ENCODE peak calls at places on chromosomes 5 and 9, in six cellular contexts. R is GM03348; L is Kasumi-1; D is stimulated activated CD4-positive, alpha-beta T cell treated with anti-CD3 and anti-CD28 coated beads, Interleukin-4, amount 100 ng/mL, for 24 hours; T is CD8-positive, alpha-beta T cell; B is OCI-M1. A is an unnamed sample.

GRCh38 chr9:127154390-127155191 is 32.2 kb upstream of the ANGPTL2 start:
- DNase-seq in R (peak; percentile 51), L (no peak), D (peak; percentile 32), T (no peak), B (no peak), A (no peak)

GRCh38 chr5:151829370-151829769 is 57.6 kb downstream of the G3BP1 start:
- DNase-seq in R (no peak), L (no peak), D (no peak), T (no peak), B (no peak), A (no peak)

GRCh38 chr9:104227108-104227507 is 133.0 kb downstream of the SMC2 start:
- DNase-seq in R (no peak), L (no peak), D (no peak), T (no peak), B (no peak), A (peak; percentile 61)

GRCh38 chr5:137022043-137022442 is 477.1 kb downstream of the SPOCK1 start:
- DNase-seq in R (peak; percentile 37), L (no peak), D (no peak), T (no peak), B (no peak), A (no peak)

GRCh38 chr5:56900395-56900794 is 9.0 kb upstream of the SETD9 start:
- DNase-seq in R (peak; percentile 30), L (peak; percentile 73), D (no peak), T (no peak), B (peak; percentile 40), A (no peak)

GRCh38 chr5:149298857-149299404 is 27.3 kb downstream of the AFAP1L1 start:
- DNase-seq in R (no peak), L (no peak), D (no peak), T (no peak), B (no peak), A (no peak)

GRCh38 chr5:321233-321725 is at the start of gene AHRR:
- DNase-seq in R (peak; percentile 98), L (no peak), D (peak; percentile 53), T (no peak), B (peak; percentile 82), A (no peak)

GRCh38 chr5:15008476-15008875 is 136.9 kb upstream of the ANKH start:
- DNase-seq in R (peak; percentile 91), L (no peak), D (no peak), T (no peak), B (no peak), A (peak; percentile 92)

GRCh38 chr5:169873642-169874041 is 106.7 kb downstream of the INSYN2B start:
- DNase-seq in R (no peak), L (no peak), D (no peak), T (no peak), B (no peak), A (no peak)

GRCh38 chr5:34499001-34499734 is 157.0 kb upstream of the RAI14 start:
- DNase-seq in R (peak; percentile 35), L (peak; percentile 73), D (peak; percentile 18), T (no peak), B (peak; percentile 33), A (peak; percentile 55)

GRCh38 chr5:157213527-157214243 is 33.0 kb downstream of the ITK start:
- DNase-seq in R (no peak), L (no peak), D (no peak), T (no peak), B (no peak), A (no peak)

GRCh38 chr9:27622688-27623340 is 49.5 kb upstream of the C9orf72 start:
- DNase-seq in R (no peak), L (peak; percentile 51), D (no peak), T (no peak), B (peak; percentile 61), A (no peak)

GRCh38 chr9:135655317-135656003 is 7.6 kb upstream of the LCN9 start:
- DNase-seq in R (no peak), L (no peak), D (no peak), T (no peak), B (no peak), A (no peak)

GRCh38 chr9:61665829-61666228 is 476.0 kb downstream of the SPATA31A7 start:
- DNase-seq in R (no peak), L (no peak), D (no peak), T (no peak), B (no peak), A (no peak)

A was measured in foreskin keratinocyte.